ENCODE peak calls at places on chromosomes 16 and 17, in nine cellular contexts. M, A, E, Y, D, W, S, O and N are unnamed samples.

GRCh38 chr17:64003526-64004121 is 5.5 kb downstream of the PRR29 start:
- DNase-seq in W (no peak), A (no peak), D (no peak), E (no peak), M (no peak), O (no peak), Y (no peak), S (no peak), N (no peak)

GRCh38 chr17:16287563-16288027 is 65.7 kb downstream of the CENPV start:
- DNase-seq in Y (no peak), M (no peak), D (peak; percentile 35), W (no peak), A (peak; percentile 68), E (peak; percentile 59), O (no peak), S (peak; percentile 80), N (no peak)

GRCh38 chr17:70313031-70313430 is 143.7 kb downstream of the KCNJ2 start:
- DNase-seq in Y (no peak), O (no peak), S (no peak), M (no peak), E (no peak), W (no peak), D (no peak), A (no peak), N (no peak)

GRCh38 chr17:27315322-27315721 is 21.4 kb downstream of the WSB1 start:
- DNase-seq in M (peak; percentile 53), A (peak; percentile 36), W (peak; percentile 55), S (no peak), O (no peak), D (peak; percentile 55), Y (no peak), E (no peak), N (peak; percentile 77)

GRCh38 chr17:79615926-79616325 is 5.1 kb upstream of the RBFOX3 start:
- DNase-seq in O (no peak), A (no peak), E (no peak), Y (no peak), S (no peak), M (no peak), D (no peak), W (no peak), N (no peak)

GRCh38 chr16:64356267-64356666 is 765.6 kb downstream of the CDH11 start:
- DNase-seq in M (no peak), D (peak; percentile 93), Y (no peak), O (no peak), A (peak; percentile 65), S (no peak), W (no peak), E (no peak), N (no peak)

GRCh38 chr17:79607941-79608728 is 2.7 kb downstream of the RBFOX3 start:
- DNase-seq in S (no peak), Y (no peak), O (no peak), E (no peak), M (no peak), A (no peak), W (no peak), D (no peak), N (no peak)

GRCh38 chr17:7697828-7698588 is 7.0 kb upstream of the EFNB3 start:
- DNase-seq in M (no peak), S (no peak), D (no peak), W (no peak), Y (no peak), A (no peak), O (no peak), E (no peak), N (no peak)

GRCh38 chr16:53821487-53821886 is 117.5 kb downstream of the FTO start:
- DNase-seq in W (no peak), A (no peak), E (no peak), M (no peak), O (no peak), Y (no peak), D (no peak), S (no peak), N (no peak)

GRCh38 chr16:80014241-80014939 is 413.9 kb upstream of the MAF start:
- DNase-seq in D (peak; percentile 21), S (no peak), W (no peak), E (no peak), Y (no peak), M (no peak), A (no peak), O (no peak), N (peak; percentile 17)

GRCh38 chr16:73610605-73611177 is 562.8 kb upstream of the ZFHX3 start:
- DNase-seq in S (no peak), O (no peak), D (no peak), E (no peak), Y (no peak), W (no peak), A (no peak), M (no peak), N (no peak)

GRCh38 chr16:49524578-49525315 is 151.1 kb downstream of the C16orf78 start:
- DNase-seq in S (no peak), W (no peak), D (no peak), Y (no peak), O (no peak), A (no peak), E (no peak), M (no peak), N (no peak)